ENCODE peak calls at places on chromosomes 1 and 21, in eight cellular contexts. T is transverse colon, E is esophagus muscularis mucosa, U is stomach, I is A549, P is adrenal gland, C is gastrocnemius medialis, A is HCT116. K is an unnamed sample. For H3K4me1, the result is how much of the 10 kb centered on the place peaks cover.

GRCh38 chr21:42235593-42235992 is 16.7 kb downstream of the ABCG1 start:
- DNase-seq in T (no peak), E (no peak), U (no peak), I (no peak), P (no peak), C (no peak), A (no peak), K (peak)

GRCh38 chr1:211684791-211685190 is 9.4 kb upstream of the NEK2 start:
- DNase-seq in T (no peak), E (peak), U (no peak), I (no peak), P (no peak), C (no peak), A (no peak), K (no peak)

GRCh38 chr1:161324020-161324419 is 9.8 kb downstream of the SDHC start:
- DNase-seq in T (no peak), E (no peak), U (no peak), I (no peak), P (no peak), C (no peak), A (no peak), K (no peak)

GRCh38 chr1:17673335-17674075 is 81.6 kb upstream of the ACTL8 start:
- DNase-seq in T (no peak), E (no peak), U (no peak), I (no peak), P (no peak), C (no peak), A (no peak), K (no peak)

GRCh38 chr1:12636098-12636950 is 7.6 kb upstream of the AADACL4 start:
- DNase-seq in T (no peak), E (no peak), U (no peak), I (no peak), P (peak), C (no peak), A (no peak), K (peak)

GRCh38 chr1:247180581-247180980 is 8.8 kb upstream of the ZNF124 start:
- DNase-seq in T (no peak), E (no peak), U (no peak), I (no peak), P (no peak), C (no peak), A (no peak), K (no peak)

GRCh38 chr21:38662224-38662568 is 143.5 kb upstream of the ETS2 start:
- DNase-seq in T (no peak), E (no peak), U (no peak), I (no peak), P (no peak), C (no peak), A (no peak), K (no peak)

GRCh38 chr1:167715653-167716302 is 6.0 kb upstream of the MPZL1 start:
- DNase-seq in T (no peak), E (no peak), U (no peak), I (no peak), P (no peak), C (no peak), A (no peak), K (no peak)

GRCh38 chr1:70718086-70718630 is 307.1 kb downstream of the CTH start:
- DNase-seq in T (no peak), E (no peak), U (no peak), I (no peak), P (no peak), C (no peak), A (no peak), K (no peak)

GRCh38 chr1:228460830-228461229 is 26.4 kb upstream of the RNF187 start:
- DNase-seq in T (no peak), E (no peak), U (no peak), I (no peak), P (no peak), C (no peak), A (no peak), K (no peak)

GRCh38 chr1:161381707-161382106 is 14.0 kb upstream of the CFAP126 start:
- DNase-seq in T (no peak), E (no peak), U (no peak), I (no peak), P (no peak), C (no peak), A (no peak), K (no peak)

GRCh38 chr1:85884372-85885035 is 176.3 kb upstream of the ZNHIT6 start:
- DNase-seq in T (no peak), E (no peak), U (no peak), I (no peak), P (no peak), C (no peak), A (no peak), K (no peak)

GRCh38 chr1:153390938-153391710 is at the start of gene S100A8:
- DNase-seq in T (peak), E (no peak), U (peak), I (no peak), P (peak), C (peak), A (no peak), K (peak)

GRCh38 chr1:241648159-241648558 is 3.9 kb upstream of the WDR64 start:
- DNase-seq in T (no peak), E (no peak), U (no peak), I (no peak), P (no peak), C (no peak), A (no peak), K (no peak)

GRCh38 chr1:159944623-159945455 is 574 bp downstream of the IGSF9 start:
- DNase-seq in T (no peak), E (no peak), U (no peak), I (no peak), P (no peak), C (no peak), A (no peak), K (peak)

GRCh38 chr1:3604997-3605823 is 6.1 kb downstream of the MEGF6 start:
- DNase-seq in T (no peak), E (no peak), U (no peak), I (no peak), P (no peak), C (no peak), A (no peak), K (no peak)

GRCh38 chr1:101008229-101008628 is 17.4 kb downstream of the DPH5 start:
- DNase-seq in T (no peak), E (no peak), U (no peak), I (no peak), P (no peak), C (no peak), A (no peak), K (no peak)

GRCh38 chr1:160675641-160676410 is 29.0 kb upstream of the SLAMF1 start:
- DNase-seq in T (peak), E (no peak), U (peak), I (peak), P (peak), C (peak), A (peak), K (peak)

GRCh38 chr1:6393400-6394187 is at the start of gene ACOT7:
- DNase-seq in T (peak), E (peak), U (peak), I (peak), P (peak), C (peak), A (peak), K (peak)
- TF ChIP-seq POLR2A in T (peak), E (peak), U (no peak), I (peak), P (peak), C (peak), A (no peak), K (peak)

GRCh38 chr21:43925609-43926008 is 60.6 kb downstream of the AGPAT3 start:
- DNase-seq in T (no peak), E (no peak), U (no peak), I (no peak), P (no peak), C (no peak), A (no peak), K (no peak)

GRCh38 chr21:43925096-43925481 is 60.1 kb downstream of the AGPAT3 start:
- DNase-seq in T (peak), E (no peak), U (no peak), I (no peak), P (no peak), C (peak), A (no peak), K (no peak)

GRCh38 chr21:43924421-43925095 is 59.5 kb downstream of the AGPAT3 start:
- DNase-seq in T (no peak), E (no peak), U (no peak), I (no peak), P (no peak), C (no peak), A (no peak), K (no peak)

GRCh38 chr21:43927591-43928229 is 62.7 kb downstream of the AGPAT3 start:
- DNase-seq in T (no peak), E (no peak), U (no peak), I (no peak), P (no peak), C (peak), A (no peak), K (no peak)

DNA sequence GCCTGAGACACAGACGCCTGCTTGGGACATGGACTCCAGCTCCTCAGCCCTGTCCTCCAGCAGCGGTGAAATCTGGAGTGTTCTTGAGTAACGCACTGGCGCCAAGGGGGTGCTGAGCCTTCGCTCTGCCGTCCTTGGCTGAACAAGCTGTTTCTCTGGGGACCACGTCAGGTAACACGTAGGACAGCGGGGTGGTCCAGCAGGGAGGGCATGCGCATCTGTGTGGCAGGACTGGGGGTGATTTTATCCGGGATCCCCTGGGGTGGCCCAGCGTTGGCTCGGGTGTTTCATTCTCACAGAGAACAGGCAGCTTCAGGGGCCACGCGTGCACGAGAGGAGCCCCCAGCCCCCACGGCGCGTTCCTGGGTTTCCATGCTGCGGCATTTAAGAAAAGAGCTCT is 61.2 kb downstream of the AGPAT3 start:
- DNase-seq in T (no peak), E (no peak), U (no peak), I (no peak), P (no peak), C (no peak), A (no peak), K (no peak)
- H3K4me1 ChIP-seq in T (under half), E (under half), U (under half), I (under half), P (under half), C (half or more), A (under half), K (under half)

GRCh38 chr21:32523463-32523862 is 61.9 kb downstream of the TCP10L start:
- DNase-seq in T (no peak), E (no peak), U (no peak), I (no peak), P (no peak), C (no peak), A (no peak), K (no peak)

GRCh38 chr21:32520885-32521735 is 64.2 kb downstream of the TCP10L start:
- DNase-seq in T (peak), E (peak), U (peak), I (peak), P (peak), C (peak), A (no peak), K (peak)

GRCh38 chr21:32525282-32525681 is 60.0 kb downstream of the TCP10L start:
- DNase-seq in T (no peak), E (no peak), U (no peak), I (no peak), P (no peak), C (no peak), A (no peak), K (no peak)

GRCh38 chr21:32521736-32522360 is 63.5 kb downstream of the TCP10L start:
- DNase-seq in T (no peak), E (no peak), U (no peak), I (no peak), P (no peak), C (no peak), A (no peak), K (no peak)

DNA sequence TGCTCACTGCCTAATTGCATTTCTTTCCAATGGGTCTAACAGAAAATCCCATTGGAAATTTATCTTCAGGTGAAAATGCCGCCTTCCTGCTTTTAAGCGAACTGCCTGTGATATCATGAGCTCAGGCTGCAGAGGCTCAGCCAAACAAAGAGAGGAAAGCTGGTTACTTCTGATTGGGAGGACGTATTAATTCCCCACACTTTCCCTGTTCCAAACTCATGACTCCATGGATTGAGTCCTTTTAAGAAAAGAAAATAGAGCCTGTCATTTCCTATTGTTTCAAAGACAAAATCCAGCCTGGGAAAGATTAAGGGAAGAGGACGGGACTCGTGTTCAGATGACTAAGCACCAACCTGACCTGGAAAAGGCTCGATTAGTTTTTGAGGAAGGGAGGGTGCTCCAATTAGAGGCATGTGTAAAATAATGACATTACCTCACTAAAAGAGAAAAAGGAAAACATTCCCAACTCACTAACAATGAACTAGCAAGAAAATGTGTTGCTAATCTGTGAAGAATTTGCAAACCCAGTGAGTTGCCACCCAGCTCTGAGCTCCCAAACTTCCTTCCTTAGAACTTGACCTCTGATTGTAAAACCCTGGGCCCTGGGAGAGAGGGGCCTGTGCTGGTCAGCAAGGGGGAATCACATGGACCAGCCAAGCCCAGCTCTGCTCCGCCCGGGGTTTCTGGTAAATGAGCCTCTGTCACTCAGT is 61.2 kb downstream of the TCP10L start:
- DNase-seq in T (no peak), E (no peak), U (no peak), I (no peak), P (no peak), C (no peak), A (no peak), K (no peak)
- TF ChIP-seq POLR2A in T (no peak), E (no peak), U (no peak), I (no peak), P (no peak), C (no peak), A (no peak), K (no peak)

DNA sequence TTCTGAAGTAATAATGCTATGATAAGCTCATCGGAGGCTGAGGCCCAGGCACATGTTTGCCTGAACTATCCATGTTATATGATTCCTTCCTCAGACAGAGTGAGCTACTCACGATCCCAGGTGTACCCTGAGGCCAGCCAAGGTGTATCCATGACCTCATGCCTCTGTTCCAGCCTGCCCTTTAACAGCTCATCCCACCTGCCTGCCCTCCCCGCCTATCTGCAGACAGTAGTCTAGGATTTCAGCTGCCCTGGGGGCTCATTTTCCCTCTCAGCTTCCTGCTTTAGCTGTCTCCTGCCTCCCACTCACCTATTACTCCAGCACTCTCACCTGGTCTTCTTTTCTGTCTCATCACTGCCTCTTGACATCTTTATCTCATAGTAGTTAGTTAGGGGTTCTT is 1.9 kb upstream of the IL24 start:
- DNase-seq in T (no peak), E (no peak), U (no peak), I (peak), P (no peak), C (no peak), A (no peak), K (no peak)
- H3K4me1 ChIP-seq in T (under half), E (under half), U (under half), I (half or more), P (under half), C (under half), A (under half), K (under half)

DNA sequence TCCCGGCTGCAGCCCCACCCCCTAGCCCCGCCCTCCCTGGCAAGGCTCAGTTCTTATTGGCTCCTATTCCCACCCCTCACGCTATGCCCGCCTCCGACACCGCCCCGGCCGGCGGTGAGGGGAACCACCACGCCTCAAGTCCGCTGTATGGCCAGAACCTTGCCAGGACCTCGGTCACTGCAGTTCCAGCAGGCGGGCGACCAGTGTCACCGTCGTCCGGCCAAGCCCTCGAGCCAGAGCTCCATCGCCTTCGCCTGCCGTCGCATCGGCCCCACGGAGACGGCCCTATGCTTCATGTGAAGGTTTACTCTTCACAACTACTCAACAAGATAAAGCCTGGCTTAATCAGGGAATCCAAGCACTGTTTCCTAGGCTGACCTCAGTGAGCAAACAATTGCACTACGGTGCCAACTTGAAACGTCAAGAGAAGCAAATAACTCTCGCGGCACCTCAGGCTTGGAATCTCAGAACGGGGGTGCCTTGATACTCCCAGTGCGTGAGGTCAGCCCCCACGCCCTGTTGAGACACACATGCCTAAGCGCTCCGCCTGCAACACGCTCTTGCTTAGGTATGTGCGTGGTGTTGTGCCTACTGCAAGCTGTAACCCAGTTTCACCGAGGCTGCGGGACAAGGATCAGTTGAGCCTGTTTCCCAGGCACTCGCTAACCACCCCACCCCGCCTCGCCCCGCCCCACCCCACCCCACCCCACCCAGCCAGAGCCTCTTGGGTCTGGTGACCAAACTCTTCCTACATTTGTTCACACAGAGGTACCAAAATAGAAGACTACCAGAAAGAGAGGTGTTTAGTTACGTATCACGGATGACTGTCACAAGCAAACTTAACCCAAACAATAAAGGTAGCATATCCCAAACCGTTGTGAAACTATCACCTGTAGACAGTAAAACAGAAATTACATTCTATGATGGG is 498 bp upstream of the DENND2C start:
- DNase-seq in T (peak), E (peak), U (peak), I (peak), P (peak), C (peak), A (peak), K (peak)
- TF ChIP-seq POLR2A in T (peak), E (no peak), U (no peak), I (peak), P (peak), C (peak), A (peak), K (no peak)

DNA sequence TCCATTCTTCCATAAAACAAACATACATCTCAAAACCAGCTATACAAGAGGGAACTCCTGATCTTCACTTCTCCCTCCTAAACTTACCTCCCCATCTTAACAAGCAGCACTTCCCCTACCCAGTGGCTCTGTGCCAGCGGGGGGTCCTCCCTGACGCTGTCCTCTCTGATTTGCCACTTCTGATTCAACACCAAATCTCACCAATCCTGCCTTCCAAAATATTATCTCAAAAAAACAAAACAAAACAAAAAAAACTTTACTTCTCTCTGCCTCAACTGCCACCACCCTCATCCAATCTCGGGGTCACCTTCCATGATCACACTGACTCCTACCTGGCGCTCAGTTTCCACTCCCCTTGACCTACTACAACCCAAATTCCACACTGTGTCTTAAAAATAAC is 72.8 kb downstream of the SLC45A1 start:
- DNase-seq in T (no peak), E (no peak), U (no peak), I (no peak), P (peak), C (no peak), A (no peak), K (no peak)
- H3K4me1 ChIP-seq in T (half or more), E (half or more), U (under half), I (under half), P (under half), C (half or more), A (under half), K (under half)

K was measured in spleen.